ENCODE peak calls at places on chromosome 5, in ten cellular contexts. One of them, this sample, is unnamed.

GRCh38 chr5:157545911-157546310 is 29.7 kb downstream of the ADAM19 start:
- DNase-seq in K562: no peak
- DNase-seq in stomach: no peak
- DNase-seq in HCT116: no peak
- DNase-seq in GM12878: no peak
- DNase-seq in breast epithelium: no peak
- DNase-seq in transverse colon: no peak
- DNase-seq in upper lobe of left lung: no peak
- DNase-seq in spleen: no peak
- DNase-seq in sigmoid colon: no peak
- DNase-seq in this sample: no peak

GRCh38 chr5:109160468-109160867 is 249.3 kb downstream of the PJA2 start:
- DNase-seq in K562: no peak
- DNase-seq in stomach: no peak
- DNase-seq in HCT116: no peak
- DNase-seq in GM12878: no peak
- DNase-seq in breast epithelium: no peak
- DNase-seq in transverse colon: no peak
- DNase-seq in upper lobe of left lung: no peak
- DNase-seq in spleen: no peak
- DNase-seq in sigmoid colon: no peak
- DNase-seq in this sample: no peak

GRCh38 chr5:61051267-61051666 is 106.3 kb downstream of the NDUFAF2 start:
- DNase-seq in K562: no peak
- DNase-seq in stomach: no peak
- DNase-seq in HCT116: peak
- DNase-seq in GM12878: no peak
- DNase-seq in breast epithelium: no peak
- DNase-seq in transverse colon: no peak
- DNase-seq in upper lobe of left lung: no peak
- DNase-seq in spleen: no peak
- DNase-seq in sigmoid colon: no peak
- DNase-seq in this sample: no peak

GRCh38 chr5:109191153-109191558 is 218.6 kb downstream of the PJA2 start:
- DNase-seq in K562: peak
- DNase-seq in stomach: no peak
- DNase-seq in HCT116: peak
- DNase-seq in GM12878: no peak
- DNase-seq in breast epithelium: no peak
- DNase-seq in transverse colon: peak
- DNase-seq in upper lobe of left lung: no peak
- DNase-seq in spleen: no peak
- DNase-seq in sigmoid colon: no peak
- DNase-seq in this sample: no peak

GRCh38 chr5:103271570-103272289 is 13.2 kb downstream of the MACIR start:
- DNase-seq in K562: no peak
- DNase-seq in stomach: no peak
- DNase-seq in HCT116: no peak
- DNase-seq in GM12878: no peak
- DNase-seq in breast epithelium: no peak
- DNase-seq in transverse colon: no peak
- DNase-seq in upper lobe of left lung: no peak
- DNase-seq in spleen: no peak
- DNase-seq in sigmoid colon: no peak
- DNase-seq in this sample: no peak

GRCh38 chr5:33188089-33188488 is 252.7 kb upstream of the TARS1 start:
- DNase-seq in K562: no peak
- DNase-seq in stomach: no peak
- DNase-seq in HCT116: no peak
- DNase-seq in GM12878: no peak
- DNase-seq in breast epithelium: no peak
- DNase-seq in transverse colon: no peak
- DNase-seq in upper lobe of left lung: no peak
- DNase-seq in spleen: no peak
- DNase-seq in sigmoid colon: no peak
- DNase-seq in this sample: no peak

GRCh38 chr5:52863715-52864114 is 76.0 kb downstream of the ITGA1 start:
- DNase-seq in K562: no peak
- DNase-seq in stomach: no peak
- DNase-seq in HCT116: no peak
- DNase-seq in GM12878: no peak
- DNase-seq in breast epithelium: no peak
- DNase-seq in transverse colon: no peak
- DNase-seq in upper lobe of left lung: no peak
- DNase-seq in spleen: no peak
- DNase-seq in sigmoid colon: no peak
- DNase-seq in this sample: no peak

GRCh38 chr5:132816554-132816953 is 3.5 kb downstream of the SOWAHA start:
- DNase-seq in K562: no peak
- DNase-seq in stomach: no peak
- DNase-seq in HCT116: no peak
- DNase-seq in GM12878: no peak
- DNase-seq in breast epithelium: no peak
- DNase-seq in transverse colon: no peak
- DNase-seq in upper lobe of left lung: no peak
- DNase-seq in spleen: no peak
- DNase-seq in sigmoid colon: no peak
- DNase-seq in this sample: no peak

GRCh38 chr5:55634866-55635265 is 77.3 kb downstream of the SLC38A9 start:
- DNase-seq in K562: no peak
- DNase-seq in stomach: no peak
- DNase-seq in HCT116: no peak
- DNase-seq in GM12878: no peak
- DNase-seq in breast epithelium: no peak
- DNase-seq in transverse colon: no peak
- DNase-seq in upper lobe of left lung: no peak
- DNase-seq in spleen: no peak
- DNase-seq in sigmoid colon: no peak
- DNase-seq in this sample: no peak

GRCh38 chr5:135461752-135462151 is 9.6 kb upstream of the TIFAB start:
- DNase-seq in K562: no peak
- DNase-seq in stomach: no peak
- DNase-seq in HCT116: no peak
- DNase-seq in GM12878: no peak
- DNase-seq in breast epithelium: no peak
- DNase-seq in transverse colon: no peak
- DNase-seq in upper lobe of left lung: no peak
- DNase-seq in spleen: peak
- DNase-seq in sigmoid colon: peak
- DNase-seq in this sample: no peak

GRCh38 chr5:171688696-171689495 is 96.7 kb upstream of the SMIM23 start:
- DNase-seq in K562: peak
- DNase-seq in stomach: no peak
- DNase-seq in HCT116: no peak
- DNase-seq in GM12878: no peak
- DNase-seq in breast epithelium: no peak
- DNase-seq in transverse colon: no peak
- DNase-seq in upper lobe of left lung: no peak
- DNase-seq in spleen: no peak
- DNase-seq in sigmoid colon: no peak
- DNase-seq in this sample: no peak

GRCh38 chr5:8730194-8730593 is 815.7 kb downstream of the SEMA5A start:
- DNase-seq in K562: no peak
- DNase-seq in stomach: no peak
- DNase-seq in HCT116: no peak
- DNase-seq in GM12878: no peak
- DNase-seq in breast epithelium: no peak
- DNase-seq in transverse colon: no peak
- DNase-seq in upper lobe of left lung: no peak
- DNase-seq in spleen: no peak
- DNase-seq in sigmoid colon: no peak
- DNase-seq in this sample: no peak

GRCh38 chr5:82408033-82408432 is 129.9 kb upstream of the RPS23 start:
- DNase-seq in K562: peak
- DNase-seq in stomach: no peak
- DNase-seq in HCT116: no peak
- DNase-seq in GM12878: no peak
- DNase-seq in breast epithelium: no peak
- DNase-seq in transverse colon: no peak
- DNase-seq in upper lobe of left lung: peak
- DNase-seq in spleen: no peak
- DNase-seq in sigmoid colon: no peak
- DNase-seq in this sample: no peak

GRCh38 chr5:172455511-172456061 is 1.3 kb upstream of the SH3PXD2B start:
- DNase-seq in K562: no peak
- DNase-seq in stomach: no peak
- DNase-seq in HCT116: no peak
- DNase-seq in GM12878: no peak
- DNase-seq in breast epithelium: no peak
- DNase-seq in transverse colon: peak
- DNase-seq in upper lobe of left lung: peak
- DNase-seq in spleen: no peak
- DNase-seq in sigmoid colon: peak
- DNase-seq in this sample: no peak

GRCh38 chr5:37834542-37835399 is 5.1 kb downstream of the GDNF start:
- DNase-seq in K562: no peak
- DNase-seq in stomach: no peak
- DNase-seq in HCT116: no peak
- DNase-seq in GM12878: no peak
- DNase-seq in breast epithelium: no peak
- DNase-seq in transverse colon: no peak
- DNase-seq in upper lobe of left lung: no peak
- DNase-seq in spleen: no peak
- DNase-seq in sigmoid colon: peak
- DNase-seq in this sample: peak

GRCh38 chr5:150120062-150120441 is 33.7 kb upstream of the CSF1R start:
- DNase-seq in K562: no peak
- DNase-seq in stomach: no peak
- DNase-seq in HCT116: no peak
- DNase-seq in GM12878: no peak
- DNase-seq in breast epithelium: no peak
- DNase-seq in transverse colon: peak
- DNase-seq in upper lobe of left lung: peak
- DNase-seq in spleen: no peak
- DNase-seq in sigmoid colon: peak
- DNase-seq in this sample: no peak

DNA sequence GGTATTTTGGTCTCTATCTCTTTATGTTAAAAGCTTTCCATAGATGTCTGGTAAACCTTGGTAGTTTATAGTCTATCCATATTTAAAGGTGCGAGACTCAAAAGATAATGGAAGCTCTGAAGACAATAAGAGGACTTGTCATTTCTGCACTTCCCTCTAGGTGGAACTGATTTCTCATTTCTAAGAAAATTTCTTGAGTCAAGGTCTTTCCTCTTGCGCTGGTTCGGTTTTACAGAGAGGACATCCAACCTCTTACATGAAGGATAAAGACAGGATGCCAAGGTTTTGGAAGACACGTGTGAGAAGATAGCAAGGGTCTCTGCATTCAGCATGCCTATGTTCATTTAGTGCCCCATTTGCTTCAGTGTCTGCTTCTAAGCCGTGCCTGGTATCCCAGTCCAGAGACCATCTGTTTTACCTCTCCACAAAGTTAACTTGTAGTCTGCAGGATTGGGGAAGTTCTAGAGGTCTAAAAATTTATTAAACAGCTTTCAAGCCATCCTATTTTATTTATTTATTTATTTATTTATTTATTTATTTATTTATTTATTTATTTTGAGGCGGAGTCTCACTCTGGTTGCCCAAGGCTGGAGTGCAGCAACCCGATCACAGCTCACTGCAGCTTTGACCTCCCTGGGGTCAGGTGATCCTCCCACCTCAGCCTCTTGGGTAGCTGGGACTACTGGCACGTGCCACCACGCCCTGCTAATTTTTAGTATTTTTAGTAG is 41.6 kb downstream of the KIAA1191 start:
- DNase-seq in K562: peak
- DNase-seq in stomach: no peak
- DNase-seq in HCT116: peak
- DNase-seq in GM12878: no peak
- DNase-seq in breast epithelium: no peak
- DNase-seq in transverse colon: no peak
- DNase-seq in upper lobe of left lung: no peak
- DNase-seq in spleen: no peak
- DNase-seq in sigmoid colon: no peak
- DNase-seq in this sample: no peak
- TF ChIP-seq POLR2A in K562: no peak
- TF ChIP-seq POLR2A in stomach: no peak
- TF ChIP-seq POLR2A in HCT116: no peak
- TF ChIP-seq POLR2A in GM12878: no peak
- TF ChIP-seq POLR2A in breast epithelium: no peak
- TF ChIP-seq POLR2A in transverse colon: no peak
- TF ChIP-seq POLR2A in upper lobe of left lung: no peak
- TF ChIP-seq POLR2A in spleen: no peak
- TF ChIP-seq POLR2A in sigmoid colon: no peak
- TF ChIP-seq POLR2A in this sample: no peak

GRCh38 chr5:154276932-154277331 is 86.4 kb downstream of the GALNT10 start:
- DNase-seq in K562: peak
- DNase-seq in stomach: no peak
- DNase-seq in HCT116: no peak
- DNase-seq in GM12878: no peak
- DNase-seq in breast epithelium: no peak
- DNase-seq in transverse colon: peak
- DNase-seq in upper lobe of left lung: no peak
- DNase-seq in spleen: no peak
- DNase-seq in sigmoid colon: peak
- DNase-seq in this sample: no peak
- TF ChIP-seq POLR2AphosphoS5 in K562: no peak
- TF ChIP-seq POLR2AphosphoS5 in stomach: peak
- TF ChIP-seq POLR2AphosphoS5 in HCT116: no peak
- TF ChIP-seq POLR2AphosphoS5 in GM12878: no peak
- TF ChIP-seq POLR2AphosphoS5 in breast epithelium: peak
- TF ChIP-seq POLR2AphosphoS5 in transverse colon: no peak
- TF ChIP-seq POLR2AphosphoS5 in upper lobe of left lung: no peak
- TF ChIP-seq POLR2AphosphoS5 in spleen: no peak
- TF ChIP-seq POLR2AphosphoS5 in sigmoid colon: no peak
- TF ChIP-seq POLR2AphosphoS5 in this sample: no peak

DNA sequence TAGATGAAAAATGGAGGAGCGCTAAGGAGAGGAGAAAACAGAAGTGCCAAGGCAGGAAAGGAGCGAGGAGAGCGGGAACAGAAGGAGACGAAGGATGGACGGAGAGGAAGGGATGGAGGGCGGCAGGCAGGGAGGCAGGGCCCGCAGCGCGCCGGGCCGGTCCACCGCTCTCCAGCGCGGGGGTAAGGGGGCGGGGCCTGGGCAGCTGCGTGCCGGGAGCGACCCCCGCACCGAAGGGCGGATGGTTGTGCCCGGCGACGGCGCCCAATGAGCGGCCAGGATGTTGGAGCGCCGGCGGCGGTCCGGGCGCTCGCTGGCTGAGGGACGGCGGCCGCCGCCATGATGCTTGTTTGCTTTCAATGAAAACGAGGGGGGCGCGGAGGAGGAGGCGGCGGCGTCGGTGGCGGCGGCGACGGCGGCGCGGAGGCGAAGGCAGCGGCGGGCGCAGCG is at the start of gene CNOT6:
- DNase-seq in K562: peak
- DNase-seq in stomach: peak
- DNase-seq in HCT116: peak
- DNase-seq in GM12878: peak
- DNase-seq in breast epithelium: peak
- DNase-seq in transverse colon: peak
- DNase-seq in upper lobe of left lung: peak
- DNase-seq in spleen: peak
- DNase-seq in sigmoid colon: peak
- DNase-seq in this sample: peak
- TF ChIP-seq POLR2A in K562: peak
- TF ChIP-seq POLR2A in stomach: no peak
- TF ChIP-seq POLR2A in HCT116: peak
- TF ChIP-seq POLR2A in GM12878: peak
- TF ChIP-seq POLR2A in breast epithelium: no peak
- TF ChIP-seq POLR2A in transverse colon: no peak
- TF ChIP-seq POLR2A in upper lobe of left lung: peak
- TF ChIP-seq POLR2A in spleen: peak
- TF ChIP-seq POLR2A in sigmoid colon: no peak
- TF ChIP-seq POLR2A in this sample: peak

GRCh38 chr5:83474986-83475385 is 3.4 kb downstream of the VCAN start:
- DNase-seq in K562: no peak
- DNase-seq in stomach: no peak
- DNase-seq in HCT116: no peak
- DNase-seq in GM12878: no peak
- DNase-seq in breast epithelium: no peak
- DNase-seq in transverse colon: no peak
- DNase-seq in upper lobe of left lung: no peak
- DNase-seq in spleen: no peak
- DNase-seq in sigmoid colon: no peak
- DNase-seq in this sample: no peak
- TF ChIP-seq POLR2AphosphoS5 in K562: no peak
- TF ChIP-seq POLR2AphosphoS5 in stomach: no peak
- TF ChIP-seq POLR2AphosphoS5 in HCT116: no peak
- TF ChIP-seq POLR2AphosphoS5 in GM12878: no peak
- TF ChIP-seq POLR2AphosphoS5 in breast epithelium: no peak
- TF ChIP-seq POLR2AphosphoS5 in transverse colon: no peak
- TF ChIP-seq POLR2AphosphoS5 in upper lobe of left lung: no peak
- TF ChIP-seq POLR2AphosphoS5 in spleen: no peak
- TF ChIP-seq POLR2AphosphoS5 in sigmoid colon: no peak
- TF ChIP-seq POLR2AphosphoS5 in this sample: no peak